ENCODE peak calls at places on chromosomes 12 and 14, in seven cellular contexts. J is activated CD4-positive, alpha-beta T cell treated with anti-CD3 and anti-CD28 coated beads, Interleukin-2, amount 50 U/mL, for 48 hours; Y is neural crest cell; N is activated effector memory CD4-positive, alpha-beta T cell treated with anti-CD3 and anti-CD28 coated beads, Interleukin-2, amount 50 U/mL, for 16 hours; S is stimulated activated naive CD8-positive, alpha-beta T cell treated with anti-CD3 and anti-CD28 coated beads, Interleukin-15, amount 100 ng/mL, for 72 hours; Z is endothelial cell; C is stimulated activated CD4-positive, alpha-beta T cell treated with anti-CD3 and anti-CD28 coated beads, Interleukin-12 subunit alpha, Interleukin-12 subunit beta, amount 100 ng/mL, for 4 hours. O is an unnamed sample.

GRCh38 chr14:68248481-68249255 is 429.1 kb downstream of the RAD51B start:
- DNase-seq in S (peak; percentile 14), C (no peak), Z (no peak), Y (peak; percentile 17), N (no peak), J (no peak), O (no peak)

GRCh38 chr14:96318836-96319235 is 44.3 kb downstream of the ATG2B start:
- DNase-seq in J (no peak), Y (no peak), C (no peak), Z (no peak), S (no peak), N (no peak), O (no peak)

GRCh38 chr12:64609543-64610091 is 678 bp upstream of the RASSF3 start:
- DNase-seq in S (no peak), N (no peak), Z (peak; percentile 18), Y (no peak), C (no peak), J (peak; percentile 17), O (no peak)

GRCh38 chr14:54374117-54374884 is 22.5 kb upstream of the CDKN3 start:
- DNase-seq in C (no peak), S (no peak), Y (no peak), Z (no peak), J (no peak), N (no peak), O (no peak)

GRCh38 chr12:70044170-70044569 is 199.1 kb upstream of the CNOT2 start:
- DNase-seq in Z (no peak), Y (no peak), J (no peak), S (no peak), C (no peak), N (no peak), O (no peak)

GRCh38 chr12:106080111-106080732 is 58.5 kb downstream of the NUAK1 start:
- DNase-seq in Y (peak; percentile 30), C (no peak), Z (no peak), N (no peak), S (no peak), J (no peak), O (no peak)

GRCh38 chr12:109287181-109287580 is 21.9 kb downstream of the FOXN4 start:
- DNase-seq in N (no peak), J (no peak), C (no peak), Y (no peak), S (no peak), Z (no peak), O (no peak)

GRCh38 chr12:122079532-122080081 is 1.1 kb downstream of the MLXIP start:
- DNase-seq in Y (no peak), J (no peak), C (no peak), N (peak; percentile 67), S (no peak), Z (no peak), O (no peak)

GRCh38 chr14:53360821-53361220 is 207.7 kb upstream of the DDHD1 start:
- DNase-seq in Z (no peak), J (no peak), C (no peak), N (no peak), S (no peak), Y (no peak), O (no peak)

GRCh38 chr12:56193025-56193578 is 3.8 kb upstream of the SMARCC2 start:
- DNase-seq in J (peak; percentile 83), N (peak; percentile 83), C (peak; percentile 63), S (peak; percentile 76), Z (peak; percentile 77), Y (peak; percentile 76), O (peak; percentile 60)

GRCh38 chr14:76862546-76863282 is 36.5 kb downstream of the LRRC74A start:
- DNase-seq in S (no peak), N (no peak), C (no peak), J (no peak), Z (no peak), Y (no peak), O (no peak)

GRCh38 chr14:68945585-68946289 is 33.4 kb downstream of the ACTN1 start:
- DNase-seq in N (no peak), C (no peak), S (peak; percentile 57), J (no peak), Y (no peak), Z (no peak), O (no peak)

GRCh38 chr12:123474493-123475255 is 16.7 kb downstream of the SNRNP35 start:
- DNase-seq in S (no peak), J (no peak), C (no peak), Y (no peak), Z (no peak), N (no peak), O (no peak)

GRCh38 chr14:79197516-79197915 is 1013.8 kb downstream of the DIO2 start:
- DNase-seq in Z (no peak), S (no peak), J (no peak), Y (no peak), N (no peak), C (no peak), O (no peak)

GRCh38 chr12:124906606-124907261 is 7.7 kb downstream of the UBC start:
- DNase-seq in N (peak; percentile 92), Z (peak; percentile 93), S (peak; percentile 89), Y (peak; percentile 94), J (peak; percentile 92), C (peak; percentile 75), O (peak; percentile 81)

GRCh38 chr14:70100071-70100470 is 88.7 kb downstream of the SLC8A3 start:
- DNase-seq in C (no peak), N (no peak), J (no peak), Z (no peak), Y (no peak), S (no peak), O (no peak)

GRCh38 chr12:104535383-104535782 is 78.6 kb downstream of the CHST11 start:
- DNase-seq in J (no peak), C (no peak), N (no peak), Z (no peak), Y (no peak), S (no peak), O (no peak)

GRCh38 chr12:56687225-56688128 is 607 bp downstream of the PTGES3 start:
- DNase-seq in Y (no peak), N (peak; percentile 87), C (peak; percentile 57), J (peak; percentile 61), S (peak; percentile 68), Z (no peak), O (peak; percentile 50)

GRCh38 chr14:58533417-58533816 is 104.3 kb upstream of the DACT1 start:
- DNase-seq in S (no peak), N (no peak), Z (peak; percentile 28), C (no peak), Y (peak; percentile 23), J (no peak), O (no peak)

GRCh38 chr12:48159976-48160525 is 2.7 kb upstream of the ASB8 start:
- DNase-seq in C (no peak), J (no peak), Z (no peak), Y (no peak), S (no peak), N (no peak), O (no peak)

GRCh38 chr12:46208370-46208769 is 60.5 kb downstream of the SLC38A1 start:
- DNase-seq in J (no peak), Y (no peak), C (no peak), Z (no peak), S (no peak), N (no peak), O (no peak)

GRCh38 chr12:45336762-45337596 is 121.1 kb downstream of the ANO6 start:
- DNase-seq in J (no peak), C (no peak), S (no peak), Z (no peak), N (no peak), Y (no peak), O (no peak)

GRCh38 chr14:89721991-89722390 is 232.5 kb downstream of the EFCAB11 start:
- DNase-seq in S (no peak), C (no peak), J (no peak), N (no peak), Z (no peak), Y (no peak), O (no peak)

GRCh38 chr12:110338754-110339153 is 57.7 kb downstream of the ATP2A2 start:
- DNase-seq in C (no peak), S (no peak), Z (no peak), N (peak; percentile 34), J (no peak), Y (no peak), O (no peak)

GRCh38 chr14:23364604-23365352 is at the start of gene EFS:
- DNase-seq in Z (no peak), N (no peak), J (no peak), S (no peak), Y (peak; percentile 30), C (no peak), O (no peak)

GRCh38 chr12:72272731-72273498 is 745 bp downstream of the TRHDE start:
- DNase-seq in J (no peak), C (no peak), S (no peak), Z (peak; percentile 24), Y (peak; percentile 20), N (no peak), O (no peak)

GRCh38 chr14:26531894-26532293 is 65.9 kb downstream of the NOVA1 start:
- DNase-seq in C (no peak), N (no peak), Z (no peak), Y (no peak), S (no peak), J (no peak), O (no peak)

GRCh38 chr12:132948146-132949066 is 7.7 kb downstream of the ZNF605 start:
- DNase-seq in S (no peak), J (no peak), N (no peak), Y (no peak), Z (no peak), C (no peak), O (no peak)

O was measured in T-helper 2 cell treated with Interferon-gamma antibody and Interleukin-4, amounts not matched to agents 5 μg/mL and 100 μg/mL, for 36 hours.